ENCODE peak calls at places on chromosomes 1 and 21, in ten cellular contexts. E, L, Q, N, T, K, R, O, Y and S are unnamed samples.

GRCh38 chr1:38817958-38818705 is 41.4 kb downstream of the RRAGC start:
- DNase-seq in E (peak; percentile 61), L (no peak), Q (peak; percentile 11), N (no peak), T (no peak), K (no peak), R (no peak), O (peak; percentile 92), Y (peak; percentile 95), S (peak; percentile 79)

GRCh38 chr1:67945733-67946374 is 104.6 kb downstream of the DIRAS3 start:
- DNase-seq in E (no peak), L (no peak), Q (no peak), N (no peak), T (peak; percentile 40), K (no peak), R (no peak), O (no peak), Y (no peak), S (no peak)

GRCh38 chr1:6300342-6301141 is 39.6 kb upstream of the GPR153 start:
- DNase-seq in E (no peak), L (peak; percentile 28), Q (no peak), N (peak; percentile 19), T (no peak), K (no peak), R (no peak), O (no peak), Y (no peak), S (no peak)

GRCh38 chr1:205488074-205488723 is 16.3 kb upstream of the CDK18 start:
- DNase-seq in E (no peak), L (peak; percentile 33), Q (peak; percentile 75), N (peak; percentile 55), T (peak; percentile 78), K (peak; percentile 70), R (no peak), O (peak; percentile 88), Y (peak; percentile 65), S (peak; percentile 79)

GRCh38 chr1:89927037-89927436 is 67.9 kb upstream of the ZNF326 start:
- DNase-seq in E (no peak), L (no peak), Q (no peak), N (no peak), T (no peak), K (no peak), R (no peak), O (no peak), Y (no peak), S (no peak)

GRCh38 chr1:27124405-27124804 is 30.5 kb downstream of the SLC9A1 start:
- DNase-seq in E (no peak), L (no peak), Q (no peak), N (no peak), T (no peak), K (no peak), R (no peak), O (no peak), Y (no peak), S (no peak)

GRCh38 chr21:45248893-45249381 is 38.8 kb downstream of the POFUT2 start:
- DNase-seq in E (no peak), L (no peak), Q (peak; percentile 36), N (peak; percentile 29), T (peak; percentile 42), K (peak; percentile 36), R (peak; percentile 16), O (peak; percentile 71), Y (no peak), S (no peak)

GRCh38 chr1:107315652-107316051 is 174.8 kb downstream of the NTNG1 start:
- DNase-seq in E (no peak), L (no peak), Q (no peak), N (no peak), T (no peak), K (no peak), R (no peak), O (no peak), Y (no peak), S (no peak)

GRCh38 chr1:17188889-17189631 is 15.9 kb upstream of the PADI1 start:
- DNase-seq in E (no peak), L (no peak), Q (no peak), N (no peak), T (no peak), K (no peak), R (no peak), O (peak; percentile 6), Y (no peak), S (no peak)

GRCh38 chr1:17287377-17287776 is 20.6 kb upstream of the PADI4 start:
- DNase-seq in E (no peak), L (peak; percentile 61), Q (peak; percentile 78), N (peak; percentile 83), T (peak; percentile 75), K (peak; percentile 84), R (peak; percentile 50), O (no peak), Y (no peak), S (no peak)

GRCh38 chr1:17776426-17776825 is 21.3 kb downstream of the ACTL8 start:
- DNase-seq in E (no peak), L (no peak), Q (no peak), N (no peak), T (no peak), K (no peak), R (no peak), O (no peak), Y (no peak), S (no peak)

GRCh38 chr21:44085491-44086321 is 21.5 kb upstream of the PWP2 start:
- DNase-seq in E (no peak), L (no peak), Q (peak; percentile 45), N (no peak), T (no peak), K (peak; percentile 11), R (peak; percentile 38), O (no peak), Y (no peak), S (no peak)

GRCh38 chr1:198234511-198235251 is 77.9 kb downstream of the NEK7 start:
- DNase-seq in E (no peak), L (peak; percentile 35), Q (peak; percentile 52), N (peak; percentile 56), T (peak; percentile 69), K (peak; percentile 63), R (no peak), O (peak; percentile 68), Y (no peak), S (no peak)

GRCh38 chr1:229171934-229172333 is 99.0 kb upstream of the RAB4A start:
- DNase-seq in E (no peak), L (no peak), Q (no peak), N (no peak), T (no peak), K (no peak), R (peak; percentile 75), O (no peak), Y (no peak), S (no peak)

GRCh38 chr1:2199042-2199810 is 4.7 kb upstream of the FAAP20 start:
- DNase-seq in E (peak; percentile 92), L (peak; percentile 86), Q (peak; percentile 89), N (peak; percentile 88), T (peak; percentile 92), K (peak; percentile 91), R (peak; percentile 79), O (peak; percentile 93), Y (peak; percentile 54), S (peak; percentile 87)
- TF ChIP-seq CTCF in E (no peak), L (peak; percentile 29), Q (peak; percentile 3), N (peak; percentile 2), T (peak; percentile 46), K (peak; percentile 5), R (no peak), O (peak; percentile 28), Y (no peak), S (no peak)

GRCh38 chr1:163231385-163231784 is 28.7 kb upstream of the RGS5 start:
- DNase-seq in E (no peak), L (peak; percentile 20), Q (peak; percentile 79), N (peak; percentile 39), T (peak; percentile 69), K (peak; percentile 69), R (no peak), O (no peak), Y (no peak), S (no peak)
- TF ChIP-seq CTCF in E (no peak), L (no peak), Q (no peak), N (no peak), T (no peak), K (no peak), R (no peak), O (no peak), Y (no peak), S (no peak)

DNA sequence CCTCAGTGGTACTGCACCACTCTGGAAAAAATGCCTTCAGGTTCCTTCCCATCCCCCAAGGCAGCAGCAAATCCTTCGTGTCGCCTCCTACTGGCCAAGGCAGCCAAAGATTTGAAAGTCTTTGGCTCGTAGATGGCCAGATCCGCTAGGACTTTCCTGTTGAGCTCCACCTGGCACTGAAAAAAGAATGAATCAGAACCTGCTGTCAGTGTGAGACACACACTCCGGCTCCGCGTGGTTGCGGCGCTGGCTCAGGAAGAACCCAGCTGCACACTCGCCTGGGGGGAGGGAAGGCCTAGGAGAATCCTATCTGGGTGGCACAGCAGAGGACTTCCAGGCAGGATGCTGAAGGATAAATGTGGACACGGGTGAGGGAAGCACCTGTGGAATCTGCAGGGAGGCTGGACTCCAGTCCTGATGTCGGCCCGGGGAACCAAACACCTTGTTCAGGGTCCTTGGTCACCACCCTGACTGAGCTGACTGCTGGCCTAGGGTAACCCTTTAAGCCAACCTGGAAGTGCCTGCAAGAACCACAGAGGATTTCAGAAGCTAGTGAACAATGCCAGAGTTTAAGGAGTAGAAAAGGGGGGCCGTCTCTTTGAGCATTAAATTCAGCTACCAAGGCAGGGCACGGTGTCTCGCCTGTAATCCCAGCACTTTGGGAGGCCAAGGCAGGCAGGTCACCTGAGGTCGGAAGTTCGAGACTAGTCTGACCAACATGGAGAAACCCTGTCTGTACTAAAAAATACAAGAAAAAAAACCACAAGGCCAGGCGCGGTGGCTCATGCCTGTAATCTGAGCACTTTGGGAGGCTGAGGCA is 3.2 kb upstream of the CCNL2 start:
- DNase-seq in E (no peak), L (peak; percentile 46), Q (peak; percentile 72), N (peak; percentile 90), T (peak; percentile 80), K (peak; percentile 86), R (no peak), O (peak; percentile 90), Y (peak; percentile 64), S (no peak)
- TF ChIP-seq CTCF in E (peak; percentile 39), L (peak; percentile 84), Q (peak; percentile 76), N (peak; percentile 90), T (peak; percentile 84), K (peak; percentile 78), R (no peak), O (peak; percentile 88), Y (no peak), S (peak; percentile 53)

GRCh38 chr1:213286235-213286634 is 235.2 kb downstream of the RPS6KC1 start:
- DNase-seq in E (no peak), L (no peak), Q (no peak), N (peak; percentile 3), T (no peak), K (no peak), R (no peak), O (no peak), Y (no peak), S (no peak)
- TF ChIP-seq CTCF in E (no peak), L (peak; percentile 50), Q (peak; percentile 35), N (peak; percentile 41), T (peak; percentile 44), K (peak; percentile 42), R (no peak), O (peak; percentile 71), Y (peak; percentile 41), S (peak; percentile 18)